ENCODE peak calls at places on chromosome 10, in six cellular contexts. T, H, F, K, Z and L are unnamed samples.

GRCh38 chr10:97726636-97727178 is 10.2 kb upstream of the ZFYVE27 start:
- DNase-seq in Z (peak), H (no peak), F (no peak), K (no peak), T (no peak), L (no peak)

GRCh38 chr10:106440355-106440754 is 724.2 kb downstream of the SORCS1 start:
- DNase-seq in H (no peak), T (no peak), K (no peak), Z (no peak), F (no peak), L (no peak)

GRCh38 chr10:11861341-11861740 is 38.2 kb downstream of the PROSER2 start:
- DNase-seq in K (no peak), H (no peak), Z (no peak), F (no peak), T (no peak), L (no peak)

GRCh38 chr10:559767-560047 is 129.8 kb downstream of the DIP2C start:
- DNase-seq in H (no peak), F (no peak), Z (no peak), K (no peak), T (no peak), L (no peak)

GRCh38 chr10:50554381-50554994 is 69.3 kb downstream of the SGMS1 start:
- DNase-seq in T (no peak), H (no peak), F (no peak), Z (no peak), K (no peak), L (no peak)

GRCh38 chr10:95850791-95851190 is 57.0 kb upstream of the CC2D2B start:
- DNase-seq in Z (no peak), H (no peak), T (no peak), K (no peak), F (no peak), L (no peak)

GRCh38 chr10:98610301-98610700 is 163.6 kb upstream of the HPS1 start:
- DNase-seq in Z (no peak), T (no peak), H (no peak), K (no peak), F (no peak), L (no peak)

GRCh38 chr10:125629758-125630376 is 53.1 kb downstream of the TEX36 start:
- DNase-seq in H (no peak), F (no peak), Z (peak), T (no peak), K (no peak), L (no peak)

GRCh38 chr10:75191821-75192568 is 18.6 kb upstream of the VDAC2 start:
- DNase-seq in F (no peak), Z (peak), T (peak), H (no peak), K (no peak), L (no peak)

GRCh38 chr10:102243304-102243703 is 2.0 kb upstream of the PITX3 start:
- DNase-seq in K (no peak), Z (peak), F (no peak), H (no peak), T (no peak), L (no peak)

GRCh38 chr10:78700816-78701520 is 367.8 kb upstream of the ZMIZ1 start:
- DNase-seq in Z (no peak), F (no peak), H (no peak), K (no peak), T (no peak), L (no peak)

GRCh38 chr10:102752934-102753664 is 9.4 kb downstream of the WBP1L start:
- DNase-seq in Z (peak), H (peak), T (no peak), K (no peak), F (peak), L (no peak)

GRCh38 chr10:8331896-8332729 is 277.6 kb downstream of the GATA3 start:
- DNase-seq in K (peak), F (peak), Z (peak), H (peak), T (peak), L (no peak)

GRCh38 chr10:52870562-52870961 is 98.0 kb upstream of the MBL2 start:
- DNase-seq in K (no peak), T (no peak), F (no peak), Z (no peak), H (no peak), L (no peak)

GRCh38 chr10:133358162-133358919 is 522 bp upstream of the FUOM start:
- DNase-seq in H (peak), F (no peak), Z (no peak), K (no peak), T (no peak), L (no peak)

GRCh38 chr10:43047288-43047970 is 29.4 kb upstream of the RET start:
- DNase-seq in K (no peak), H (no peak), Z (no peak), T (no peak), F (no peak), L (no peak)

GRCh38 chr10:33277135-33277536 is 57.3 kb downstream of the NRP1 start:
- DNase-seq in H (no peak), F (no peak), K (no peak), Z (peak), T (peak), L (no peak)
- H3K27ac ChIP-seq in H (no peak), F (no peak), K (peak), Z (peak), T (no peak), L (no peak)

DNA sequence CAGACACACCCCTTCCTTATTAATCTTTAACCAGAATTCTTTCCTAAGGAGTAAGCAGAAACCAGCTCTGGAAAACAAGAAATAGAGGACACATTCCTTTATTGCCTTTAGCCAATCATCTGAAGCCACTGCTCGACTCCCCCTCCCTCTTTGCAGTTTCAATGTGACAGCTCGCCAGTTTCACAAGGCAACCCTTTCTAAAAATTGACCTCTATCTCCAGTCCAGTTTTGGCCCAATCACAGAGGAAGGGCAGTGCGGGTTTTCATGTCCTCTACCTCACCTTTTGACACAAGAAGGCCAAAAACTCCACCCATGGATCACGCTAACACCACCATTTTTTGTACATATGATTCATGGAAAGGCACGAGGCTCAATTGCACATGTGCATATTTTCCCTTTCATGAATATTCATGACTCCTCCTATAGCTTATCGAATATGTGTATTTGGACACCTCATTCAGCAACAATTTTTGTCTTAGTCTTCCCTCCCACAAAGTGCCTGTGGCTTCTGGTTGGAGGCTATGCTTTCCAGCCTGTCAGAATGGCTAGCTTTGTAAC is 24.3 kb downstream of the IFIT3 start:
- DNase-seq in K (no peak), Z (peak), F (no peak), T (peak), H (no peak), L (no peak)
- H3K27ac ChIP-seq in K (peak), Z (peak), F (no peak), T (peak), H (no peak), L (peak)

GRCh38 chr10:114328278-114328812 is 76.0 kb downstream of the AFAP1L2 start:
- DNase-seq in H (no peak), K (no peak), F (no peak), T (no peak), Z (no peak), L (no peak)
- H3K27ac ChIP-seq in H (no peak), K (no peak), F (no peak), T (no peak), Z (no peak), L (no peak)

DNA sequence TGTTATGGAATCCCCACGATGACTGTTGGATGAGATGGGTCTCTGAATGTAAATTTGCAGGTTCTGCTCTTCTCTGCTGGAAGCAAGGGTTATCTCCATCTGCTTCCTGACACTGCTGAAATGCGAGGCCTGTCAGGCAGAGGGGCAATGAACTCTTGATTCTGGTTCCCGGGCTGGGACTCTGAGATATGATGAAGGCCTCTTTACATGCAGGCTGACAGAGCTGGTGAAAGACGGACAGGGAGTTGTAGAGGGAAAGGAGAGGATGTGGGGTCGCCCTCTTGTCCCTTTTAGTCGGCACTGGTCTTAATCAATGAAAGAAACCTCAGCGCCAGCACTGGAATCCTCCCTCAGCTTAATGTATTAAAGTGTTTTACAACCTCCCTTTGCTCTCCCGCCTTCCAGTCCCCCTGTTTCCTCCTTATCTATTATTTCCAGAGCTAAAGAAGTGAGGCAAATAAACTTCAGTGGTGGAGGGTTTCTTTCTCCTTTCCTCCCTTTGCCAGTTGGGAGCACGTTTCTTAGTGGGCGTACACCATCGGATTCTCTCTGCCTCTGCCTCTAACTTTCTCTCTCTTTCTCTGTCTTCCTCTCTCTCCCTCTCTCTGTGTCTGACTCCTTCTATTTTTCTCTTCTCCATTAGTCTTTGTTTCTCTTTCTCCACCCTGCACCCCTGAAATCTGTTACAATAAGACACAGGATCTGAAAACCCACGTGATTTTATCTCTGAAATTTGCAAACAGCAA is 145.6 kb downstream of the BAMBI start:
- DNase-seq in T (no peak), H (no peak), K (no peak), Z (no peak), F (no peak), L (no peak)
- H3K27ac ChIP-seq in T (no peak), H (no peak), K (no peak), Z (no peak), F (no peak), L (no peak)

GRCh38 chr10:130191380-130191779 is 55.2 kb downstream of the GLRX3 start:
- DNase-seq in T (no peak), H (no peak), K (no peak), F (no peak), Z (no peak), L (no peak)

GRCh38 chr10:130190065-130190736 is 54.0 kb downstream of the GLRX3 start:
- DNase-seq in Z (peak), T (peak), K (no peak), H (peak), F (peak), L (peak)

GRCh38 chr10:130189466-130190064 is 53.4 kb downstream of the GLRX3 start:
- DNase-seq in Z (no peak), F (no peak), H (no peak), K (no peak), T (no peak), L (no peak)

GRCh38 chr10:130192276-130192848 is 56.2 kb downstream of the GLRX3 start:
- DNase-seq in T (no peak), F (no peak), H (no peak), K (no peak), Z (no peak), L (no peak)

GRCh38 chr10:130190737-130191115 is 54.5 kb downstream of the GLRX3 start:
- DNase-seq in K (no peak), F (no peak), H (no peak), T (no peak), Z (no peak), L (no peak)
- H3K27ac ChIP-seq in K (no peak), F (no peak), H (no peak), T (no peak), Z (no peak), L (no peak)

GRCh38 chr10:101030492-101031127 is 319 bp downstream of the PDZD7 start:
- DNase-seq in T (no peak), Z (no peak), H (no peak), K (no peak), F (no peak), L (no peak)

GRCh38 chr10:101031796-101032636 is 982 bp downstream of the SFXN3 start:
- DNase-seq in T (peak), K (peak), Z (peak), F (peak), H (peak), L (peak)

GRCh38 chr10:101029520-101030309 is 1.2 kb downstream of the PDZD7 start:
- DNase-seq in F (no peak), Z (no peak), H (no peak), T (no peak), K (no peak), L (peak)

GRCh38 chr10:101032637-101033201 is 1.7 kb downstream of the SFXN3 start:
- DNase-seq in H (no peak), T (peak), Z (peak), F (peak), K (peak), L (peak)

DNA sequence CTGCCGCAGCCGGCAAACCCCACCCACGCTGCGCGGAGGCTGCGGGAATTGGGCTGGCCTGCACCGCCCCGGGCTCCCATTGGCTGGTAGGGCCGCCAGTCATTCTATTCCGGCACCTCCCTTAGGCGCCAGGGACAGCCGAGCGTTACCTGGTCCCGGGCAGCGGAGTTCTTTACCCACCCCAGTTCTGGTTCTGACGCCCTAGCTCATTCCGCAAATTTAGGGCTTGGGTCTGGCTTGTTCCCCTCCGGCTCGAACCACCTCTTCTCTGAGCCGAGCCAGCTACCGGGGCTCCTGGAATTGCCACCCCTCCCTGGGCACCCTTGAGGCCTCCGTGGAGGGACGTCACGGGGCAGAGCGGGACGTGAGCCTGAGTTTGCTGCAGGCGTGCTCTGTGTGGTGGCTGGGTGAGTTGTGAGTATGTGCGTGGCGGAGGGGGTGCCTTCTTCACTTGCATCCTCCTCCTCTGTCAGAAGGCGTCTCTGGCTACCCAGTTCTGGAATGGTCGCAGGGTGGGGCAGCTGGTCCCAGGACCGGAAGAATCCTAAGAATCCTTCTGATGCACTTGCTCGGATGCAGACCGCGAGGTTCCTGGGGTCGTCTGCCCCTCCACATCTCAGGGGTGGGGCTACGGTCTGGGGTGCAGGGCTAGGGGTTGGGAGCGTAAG is at the start of the genes PDZD7 and SFXN3:
- DNase-seq in F (peak), K (peak), H (peak), T (peak), Z (peak), L (peak)
- H3K27ac ChIP-seq in F (peak), K (peak), H (peak), T (peak), Z (peak), L (peak)

DNA sequence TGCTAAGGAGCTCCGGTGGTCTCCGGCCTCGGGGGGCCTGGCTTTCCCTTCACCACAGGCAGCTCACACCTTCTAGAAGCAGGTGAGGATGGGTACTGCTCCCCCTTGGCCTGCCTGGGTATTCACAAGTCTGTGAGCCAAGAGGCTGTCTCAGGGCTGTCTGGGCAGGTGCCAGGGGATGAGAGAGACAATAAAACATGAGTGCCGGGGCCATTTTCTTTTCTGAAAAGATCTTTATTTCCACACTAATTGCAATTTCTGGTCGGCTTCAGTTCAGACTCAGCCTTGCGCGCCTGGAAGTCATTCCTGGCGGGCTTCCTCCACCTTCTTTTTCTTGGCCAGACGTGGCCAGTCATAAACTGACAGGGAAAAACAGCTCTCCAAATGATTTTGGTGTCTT is 171.3 kb downstream of the ARHGAP12 start:
- DNase-seq in T (no peak), H (no peak), K (no peak), Z (no peak), F (no peak), L (no peak)
- H3K27ac ChIP-seq in T (peak), H (no peak), K (peak), Z (no peak), F (no peak), L (peak)

GRCh38 chr10:113711142-113711541 is 31.4 kb downstream of the CASP7 start:
- DNase-seq in K (no peak), T (no peak), Z (no peak), F (no peak), H (no peak), L (no peak)

GRCh38 chr10:113712755-113713154 is 33.0 kb downstream of the CASP7 start:
- DNase-seq in H (no peak), K (no peak), Z (no peak), T (no peak), F (no peak), L (no peak)

GRCh38 chr10:113709221-113709838 is 29.6 kb downstream of the CASP7 start:
- DNase-seq in H (no peak), F (no peak), Z (peak), K (no peak), T (no peak), L (no peak)

GRCh38 chr10:113713297-113713982 is 33.7 kb downstream of the CASP7 start:
- DNase-seq in F (no peak), K (no peak), T (no peak), H (no peak), Z (no peak), L (no peak)

GRCh38 chr10:113712024-113712423 is 32.3 kb downstream of the CASP7 start:
- DNase-seq in F (no peak), H (no peak), T (no peak), Z (no peak), K (no peak), L (no peak)
- H3K27ac ChIP-seq in F (no peak), H (no peak), T (no peak), Z (no peak), K (no peak), L (no peak)